ENCODE peak calls at places on chromosomes 3 and 15, in four cellular contexts. P, F, A and T are unnamed samples.

GRCh38 chr3:23390989-23391388 is 187.9 kb downstream of the UBE2E2 start:
- DNase-seq in P (no peak), F (no peak), A (no peak), T (no peak)

GRCh38 chr3:15794303-15794771 is 3.4 kb downstream of the ANKRD28 start:
- DNase-seq in P (peak), F (no peak), A (no peak), T (no peak)

GRCh38 chr3:9765865-9766264 is 3.9 kb downstream of the CAMK1 start:
- DNase-seq in P (peak), F (no peak), A (no peak), T (no peak)

GRCh38 chr15:75989875-75990274 is 22.3 kb downstream of the NRG4 start:
- DNase-seq in P (no peak), F (no peak), A (no peak), T (no peak)

GRCh38 chr3:15325228-15325627 is 7.2 kb downstream of the SH3BP5 start:
- DNase-seq in P (no peak), F (no peak), A (no peak), T (peak)

GRCh38 chr3:143352850-143353550 is 233.4 kb downstream of the CHST2 start:
- DNase-seq in P (no peak), F (no peak), A (no peak), T (no peak)

GRCh38 chr3:155228636-155229035 is 64.8 kb downstream of the STRIT1 start:
- DNase-seq in P (no peak), F (no peak), A (no peak), T (no peak)

GRCh38 chr3:43249405-43249804 is 36.9 kb upstream of the SNRK start:
- DNase-seq in P (no peak), F (no peak), A (no peak), T (no peak)

GRCh38 chr3:180640987-180641386 is 38.3 kb downstream of the CCDC39 start:
- DNase-seq in P (no peak), F (no peak), A (no peak), T (no peak)

DNA sequence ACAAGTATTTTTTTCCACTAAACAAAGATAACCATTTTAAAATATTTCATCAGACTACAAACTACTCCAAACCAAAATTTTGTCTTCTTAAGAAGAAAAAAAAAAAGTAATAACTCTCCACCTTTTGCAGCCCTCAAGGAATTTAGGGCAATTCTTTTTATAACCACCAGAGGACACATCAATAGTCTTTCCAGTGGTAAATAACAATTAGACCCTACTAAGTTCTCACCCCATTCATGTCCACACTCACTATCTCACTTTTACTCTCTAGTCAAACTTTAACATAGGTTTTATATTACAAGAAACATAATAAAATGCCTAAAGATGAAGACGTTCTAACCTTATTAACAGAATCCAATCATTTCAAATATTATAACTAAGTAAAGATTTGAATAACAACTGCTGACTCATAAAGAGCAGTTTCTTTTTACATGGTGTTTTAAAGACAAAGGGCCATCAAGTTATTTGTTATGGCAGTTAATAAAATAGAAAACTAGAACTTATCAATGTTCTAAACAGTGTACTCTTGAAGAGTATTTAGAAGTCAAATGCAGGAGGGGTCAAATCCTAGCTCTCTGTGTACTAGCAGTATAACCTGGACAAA is 33.0 kb downstream of the CCDC39 start:
- DNase-seq in P (no peak), F (no peak), A (no peak), T (no peak)
- TF ChIP-seq CREM in P (no peak), F (no peak), A (no peak), T (no peak)

DNA sequence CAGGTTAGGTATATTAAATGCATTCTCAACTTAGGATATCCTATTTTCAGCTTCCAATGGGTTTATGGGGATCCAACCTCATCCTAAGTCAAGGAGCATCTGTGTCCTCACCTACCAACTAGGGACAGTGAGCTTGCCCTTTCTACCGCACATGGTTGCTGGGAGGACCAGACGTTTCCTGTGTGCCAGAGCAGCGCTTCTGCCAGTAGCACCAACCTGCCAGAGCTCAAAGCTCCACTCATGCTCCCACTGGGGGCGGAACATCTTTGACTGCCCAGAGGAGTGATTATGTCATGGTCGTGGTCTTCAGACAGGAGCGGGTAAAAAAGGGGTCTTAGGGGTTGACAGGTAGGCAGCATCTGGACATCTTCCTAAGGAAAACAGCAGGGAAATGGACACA is 24.7 kb downstream of the XPC start:
- DNase-seq in P (no peak), F (no peak), A (no peak), T (no peak)
- TF ChIP-seq SP1 in P (no peak), F (no peak), A (no peak), T (no peak)

GRCh38 chr3:87792532-87793321 is 266.1 kb downstream of the CGGBP1 start:
- DNase-seq in P (peak), F (no peak), A (no peak), T (peak)

GRCh38 chr3:87791248-87792027 is 267.4 kb downstream of the CGGBP1 start:
- DNase-seq in P (no peak), F (no peak), A (no peak), T (no peak)

GRCh38 chr3:87796137-87796899 is 262.5 kb downstream of the CGGBP1 start:
- DNase-seq in P (peak), F (no peak), A (no peak), T (no peak)

GRCh38 chr3:87792193-87792531 is 266.6 kb downstream of the CGGBP1 start:
- DNase-seq in P (no peak), F (no peak), A (no peak), T (no peak)

DNA sequence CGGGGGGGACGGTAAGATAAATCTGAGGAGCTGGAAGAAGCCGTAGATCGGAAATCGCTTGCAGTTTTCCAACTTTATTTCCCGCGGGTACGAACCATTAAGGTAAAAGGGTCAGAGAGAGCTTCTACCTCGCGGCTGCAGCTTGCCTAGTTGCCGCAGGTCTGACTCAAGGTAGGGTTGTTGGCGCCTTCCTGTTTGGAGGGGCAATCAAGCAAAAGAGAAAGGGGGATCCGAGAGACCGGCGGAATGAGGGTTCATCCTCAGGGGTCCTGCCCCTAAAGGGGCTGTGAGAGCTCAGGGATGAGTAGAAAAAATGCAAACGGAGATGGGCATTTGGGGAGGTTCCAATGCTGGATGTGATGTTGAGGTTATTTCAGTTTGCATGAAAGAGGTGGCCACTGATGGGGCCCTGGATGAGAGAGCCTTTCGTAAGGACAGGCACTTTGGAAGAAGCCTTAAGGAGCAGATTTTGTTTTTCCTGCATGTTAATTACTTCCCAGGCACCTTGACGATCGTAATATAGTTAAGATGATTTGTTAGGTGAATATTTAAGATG is 265.4 kb downstream of the CGGBP1 start:
- DNase-seq in P (no peak), F (no peak), A (no peak), T (peak)
- TF ChIP-seq CREM in P (no peak), F (no peak), A (no peak), T (no peak)

DNA sequence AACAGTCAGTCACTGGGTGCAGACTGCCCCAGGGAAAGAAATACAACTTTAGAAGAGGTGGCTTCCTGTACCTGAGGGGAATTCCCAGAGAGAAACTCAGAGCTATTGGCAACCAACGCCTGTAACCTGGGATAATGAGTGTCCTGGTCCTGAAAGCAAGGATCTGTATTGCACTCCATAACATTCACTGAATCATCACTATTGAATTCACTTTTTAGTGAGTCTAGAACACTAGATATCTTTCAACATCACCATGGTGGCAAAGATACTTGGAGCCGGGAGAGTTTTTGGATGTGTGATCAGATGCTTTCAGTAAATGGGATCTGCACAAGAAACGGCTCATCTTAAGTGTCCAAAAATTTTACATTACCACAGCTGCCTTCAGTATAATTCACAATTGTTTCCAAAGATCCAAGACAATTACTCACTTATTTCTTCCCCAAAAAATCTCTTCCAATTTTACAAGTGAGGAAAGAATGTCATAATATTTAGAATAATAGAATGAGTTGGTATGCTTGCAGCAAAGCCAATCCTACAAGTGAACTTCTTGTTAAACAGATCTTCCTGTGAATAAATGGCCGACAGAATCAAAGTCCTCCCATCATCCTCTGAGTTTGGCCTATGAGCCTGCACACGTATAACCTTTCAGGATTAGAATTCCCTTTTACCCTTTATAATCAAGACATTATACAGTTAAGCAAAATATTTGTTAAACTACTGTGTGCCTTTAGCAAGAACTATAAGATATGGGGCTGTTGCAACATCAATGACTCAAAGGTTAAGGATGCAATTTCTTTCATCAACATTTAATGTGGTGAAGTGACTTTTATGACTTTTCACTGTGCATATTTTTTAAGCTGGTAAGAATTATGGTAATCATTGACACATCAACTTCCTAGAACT is 243.3 kb upstream of the COL8A1 start:
- DNase-seq in P (no peak), F (no peak), A (no peak), T (no peak)
- TF ChIP-seq SP1 in P (no peak), F (no peak), A (no peak), T (no peak)

DNA sequence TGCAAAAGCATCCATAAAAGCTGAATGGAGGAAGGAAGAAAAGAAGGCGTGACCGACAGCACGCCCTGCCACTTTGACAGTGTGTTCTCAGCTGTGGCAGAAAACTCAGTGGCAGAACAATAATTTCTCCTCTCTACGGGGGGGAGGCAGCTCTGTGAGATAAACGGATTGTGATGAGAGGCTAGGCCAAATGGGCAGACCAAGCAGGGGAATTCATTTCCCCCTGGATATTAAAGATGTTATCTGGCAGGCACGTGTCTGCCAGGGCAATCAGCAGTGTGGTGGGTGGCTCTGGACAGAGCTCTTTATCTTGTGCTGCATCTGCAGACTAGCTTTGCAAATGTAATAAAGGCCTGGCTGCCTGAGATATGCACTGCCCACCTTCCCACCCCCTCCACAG is 1.9 kb upstream of the RMDN3 start:
- DNase-seq in P (no peak), F (no peak), A (no peak), T (no peak)
- TF ChIP-seq CREM in P (no peak), F (no peak), A (no peak), T (no peak)

GRCh38 chr3:17845026-17845425 is 102.6 kb upstream of the TBC1D5 start:
- DNase-seq in P (no peak), F (no peak), A (no peak), T (no peak)
- TF ChIP-seq SP1 in P (no peak), F (no peak), A (no peak), T (no peak)

GRCh38 chr3:170732660-170733245 is 137.2 kb downstream of the RPL22L1 start:
- DNase-seq in P (no peak), F (no peak), A (no peak), T (no peak)

GRCh38 chr3:170734737-170735070 is 135.3 kb downstream of the RPL22L1 start:
- DNase-seq in P (no peak), F (no peak), A (no peak), T (no peak)

GRCh38 chr3:170735821-170736220 is 134.2 kb downstream of the RPL22L1 start:
- DNase-seq in P (no peak), F (no peak), A (no peak), T (no peak)

GRCh38 chr3:170731281-170731680 is 138.7 kb downstream of the RPL22L1 start:
- DNase-seq in P (no peak), F (no peak), A (no peak), T (no peak)

GRCh38 chr3:170734043-170734736 is 135.8 kb downstream of the RPL22L1 start:
- DNase-seq in P (no peak), F (no peak), A (no peak), T (no peak)
- TF ChIP-seq CREM in P (no peak), F (no peak), A (no peak), T (no peak)

DNA sequence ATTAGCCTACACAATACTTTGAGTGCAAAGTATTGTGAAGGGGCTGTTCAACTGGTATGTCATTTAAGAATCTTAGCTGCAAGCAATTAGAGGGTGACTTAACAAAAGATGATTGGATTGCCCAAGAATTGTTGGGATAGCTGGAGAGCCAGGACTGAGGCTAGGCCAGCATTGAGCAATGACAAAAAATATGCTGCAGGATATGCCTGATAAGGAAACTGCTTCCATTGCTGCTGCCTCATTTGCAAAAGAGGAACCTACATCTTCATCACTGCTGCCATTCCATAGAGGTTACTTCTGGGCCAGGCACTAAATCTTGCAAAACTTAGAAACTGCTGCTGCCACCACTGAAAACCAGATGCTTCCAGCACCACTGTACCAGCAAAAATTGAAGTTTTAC is 108.0 kb upstream of the TBC1D5 start:
- DNase-seq in P (no peak), F (no peak), A (no peak), T (no peak)
- TF ChIP-seq SP1 in P (no peak), F (no peak), A (no peak), T (no peak)

DNA sequence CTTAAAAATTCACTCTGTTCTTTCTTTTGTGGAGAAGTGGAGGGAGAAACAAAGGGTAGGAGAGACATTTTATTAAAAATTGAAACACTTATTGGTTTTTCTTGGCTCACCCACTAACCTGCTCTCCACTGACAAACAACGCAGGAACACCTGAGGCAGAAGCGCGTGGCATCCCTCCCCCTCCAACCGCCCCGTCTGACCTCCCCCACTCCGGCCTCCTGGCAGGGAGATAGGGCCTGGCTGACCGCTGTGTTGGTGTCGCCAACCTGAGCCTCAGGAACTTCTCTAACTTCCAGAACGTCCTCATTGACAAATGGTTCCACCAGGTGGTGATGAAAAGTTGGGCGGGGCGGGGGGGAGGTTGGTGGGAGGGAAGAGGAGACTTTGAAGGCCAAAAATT is 22.8 kb downstream of the IL17RD start:
- DNase-seq in P (no peak), F (no peak), A (no peak), T (peak)
- TF ChIP-seq CREM in P (no peak), F (no peak), A (no peak), T (no peak)